ENCODE peak calls at places on chromosomes 5 and 9, in six cellular contexts. One of them, this sample, is unnamed.

GRCh38 chr9:114035221-114035844 is 42.8 kb downstream of the AMBP start:
- DNase-seq in CD8-positive, alpha-beta T cell: peak
- DNase-seq in endothelial cell of umbilical vein: no peak
- DNase-seq in dorsolateral prefrontal cortex: peak
- DNase-seq in suprapubic skin: peak
- DNase-seq in IMR-90: no peak
- DNase-seq in this sample: no peak

GRCh38 chr9:133661846-133662636 is 25.9 kb downstream of the DBH start:
- DNase-seq in CD8-positive, alpha-beta T cell: no peak
- DNase-seq in endothelial cell of umbilical vein: no peak
- DNase-seq in dorsolateral prefrontal cortex: no peak
- DNase-seq in suprapubic skin: no peak
- DNase-seq in IMR-90: no peak
- DNase-seq in this sample: no peak

GRCh38 chr9:96256800-96257199 is 45.2 kb downstream of the HSD17B3 start:
- DNase-seq in CD8-positive, alpha-beta T cell: no peak
- DNase-seq in endothelial cell of umbilical vein: peak
- DNase-seq in dorsolateral prefrontal cortex: no peak
- DNase-seq in suprapubic skin: no peak
- DNase-seq in IMR-90: peak
- DNase-seq in this sample: peak

GRCh38 chr9:128082173-128082572 is 14.1 kb downstream of the SLC25A25 start:
- DNase-seq in CD8-positive, alpha-beta T cell: no peak
- DNase-seq in endothelial cell of umbilical vein: no peak
- DNase-seq in dorsolateral prefrontal cortex: no peak
- DNase-seq in suprapubic skin: no peak
- DNase-seq in IMR-90: no peak
- DNase-seq in this sample: no peak

GRCh38 chr5:107538331-107539162 is 132.2 kb downstream of the EFNA5 start:
- DNase-seq in CD8-positive, alpha-beta T cell: no peak
- DNase-seq in endothelial cell of umbilical vein: no peak
- DNase-seq in dorsolateral prefrontal cortex: no peak
- DNase-seq in suprapubic skin: no peak
- DNase-seq in IMR-90: peak
- DNase-seq in this sample: no peak

GRCh38 chr9:98502976-98503325 is 205.8 kb downstream of the GABBR2 start:
- DNase-seq in CD8-positive, alpha-beta T cell: no peak
- DNase-seq in endothelial cell of umbilical vein: no peak
- DNase-seq in dorsolateral prefrontal cortex: no peak
- DNase-seq in suprapubic skin: no peak
- DNase-seq in IMR-90: peak
- DNase-seq in this sample: peak

GRCh38 chr9:118459832-118460425 is 755.7 kb downstream of the TLR4 start:
- DNase-seq in CD8-positive, alpha-beta T cell: no peak
- DNase-seq in endothelial cell of umbilical vein: no peak
- DNase-seq in dorsolateral prefrontal cortex: peak
- DNase-seq in suprapubic skin: no peak
- DNase-seq in IMR-90: no peak
- DNase-seq in this sample: no peak

GRCh38 chr5:181281077-181281983 is 20.4 kb upstream of the TRIM52 start:
- DNase-seq in CD8-positive, alpha-beta T cell: no peak
- DNase-seq in endothelial cell of umbilical vein: no peak
- DNase-seq in dorsolateral prefrontal cortex: no peak
- DNase-seq in suprapubic skin: no peak
- DNase-seq in IMR-90: no peak
- DNase-seq in this sample: no peak

GRCh38 chr5:138438003-138438723 is 694 bp upstream of the REEP2 start:
- DNase-seq in CD8-positive, alpha-beta T cell: no peak
- DNase-seq in endothelial cell of umbilical vein: no peak
- DNase-seq in dorsolateral prefrontal cortex: no peak
- DNase-seq in suprapubic skin: no peak
- DNase-seq in IMR-90: no peak
- DNase-seq in this sample: no peak

GRCh38 chr9:127142931-127143464 is 20.6 kb upstream of the ANGPTL2 start:
- DNase-seq in CD8-positive, alpha-beta T cell: no peak
- DNase-seq in endothelial cell of umbilical vein: no peak
- DNase-seq in dorsolateral prefrontal cortex: no peak
- DNase-seq in suprapubic skin: peak
- DNase-seq in IMR-90: no peak
- DNase-seq in this sample: no peak

GRCh38 chr5:78554595-78554994 is 94.0 kb downstream of the LHFPL2 start:
- DNase-seq in CD8-positive, alpha-beta T cell: no peak
- DNase-seq in endothelial cell of umbilical vein: no peak
- DNase-seq in dorsolateral prefrontal cortex: no peak
- DNase-seq in suprapubic skin: no peak
- DNase-seq in IMR-90: no peak
- DNase-seq in this sample: no peak

GRCh38 chr5:171622010-171622409 is 163.6 kb upstream of the SMIM23 start:
- DNase-seq in CD8-positive, alpha-beta T cell: no peak
- DNase-seq in endothelial cell of umbilical vein: no peak
- DNase-seq in dorsolateral prefrontal cortex: peak
- DNase-seq in suprapubic skin: no peak
- DNase-seq in IMR-90: no peak
- DNase-seq in this sample: no peak

GRCh38 chr5:71778678-71779276 is 59.7 kb downstream of the CARTPT start:
- DNase-seq in CD8-positive, alpha-beta T cell: no peak
- DNase-seq in endothelial cell of umbilical vein: no peak
- DNase-seq in dorsolateral prefrontal cortex: peak
- DNase-seq in suprapubic skin: no peak
- DNase-seq in IMR-90: peak
- DNase-seq in this sample: peak

GRCh38 chr5:67400752-67401151 is 204.2 kb upstream of the CD180 start:
- DNase-seq in CD8-positive, alpha-beta T cell: no peak
- DNase-seq in endothelial cell of umbilical vein: no peak
- DNase-seq in dorsolateral prefrontal cortex: no peak
- DNase-seq in suprapubic skin: no peak
- DNase-seq in IMR-90: no peak
- DNase-seq in this sample: no peak

GRCh38 chr5:67401166-67401565 is 204.6 kb upstream of the CD180 start:
- DNase-seq in CD8-positive, alpha-beta T cell: no peak
- DNase-seq in endothelial cell of umbilical vein: no peak
- DNase-seq in dorsolateral prefrontal cortex: no peak
- DNase-seq in suprapubic skin: no peak
- DNase-seq in IMR-90: no peak
- DNase-seq in this sample: no peak

GRCh38 chr5:67393211-67393610 is 196.6 kb upstream of the CD180 start:
- DNase-seq in CD8-positive, alpha-beta T cell: no peak
- DNase-seq in endothelial cell of umbilical vein: peak
- DNase-seq in dorsolateral prefrontal cortex: no peak
- DNase-seq in suprapubic skin: no peak
- DNase-seq in IMR-90: no peak
- DNase-seq in this sample: no peak

GRCh38 chr5:67396975-67397374 is 200.4 kb upstream of the CD180 start:
- DNase-seq in CD8-positive, alpha-beta T cell: no peak
- DNase-seq in endothelial cell of umbilical vein: no peak
- DNase-seq in dorsolateral prefrontal cortex: no peak
- DNase-seq in suprapubic skin: no peak
- DNase-seq in IMR-90: no peak
- DNase-seq in this sample: no peak

GRCh38 chr5:67395790-67396418 is 199.3 kb upstream of the CD180 start:
- DNase-seq in CD8-positive, alpha-beta T cell: no peak
- DNase-seq in endothelial cell of umbilical vein: no peak
- DNase-seq in dorsolateral prefrontal cortex: no peak
- DNase-seq in suprapubic skin: no peak
- DNase-seq in IMR-90: no peak
- DNase-seq in this sample: peak
- TF ChIP-seq CTCF in CD8-positive, alpha-beta T cell: no peak
- TF ChIP-seq CTCF in endothelial cell of umbilical vein: no peak
- TF ChIP-seq CTCF in dorsolateral prefrontal cortex: no peak
- TF ChIP-seq CTCF in suprapubic skin: no peak
- TF ChIP-seq CTCF in IMR-90: no peak
- TF ChIP-seq CTCF in this sample: peak

GRCh38 chr5:31853398-31854135 is 214.6 kb downstream of the PDZD2 start:
- DNase-seq in CD8-positive, alpha-beta T cell: no peak
- DNase-seq in endothelial cell of umbilical vein: no peak
- DNase-seq in dorsolateral prefrontal cortex: no peak
- DNase-seq in suprapubic skin: no peak
- DNase-seq in IMR-90: no peak
- DNase-seq in this sample: no peak
- H3K4me3 ChIP-seq in CD8-positive, alpha-beta T cell: no peak
- H3K4me3 ChIP-seq in endothelial cell of umbilical vein: no peak
- H3K4me3 ChIP-seq in dorsolateral prefrontal cortex: no peak
- H3K4me3 ChIP-seq in suprapubic skin: peak
- H3K4me3 ChIP-seq in IMR-90: no peak
- H3K4me3 ChIP-seq in this sample: no peak

GRCh38 chr5:143194713-143195112 is 208.8 kb downstream of the NR3C1 start:
- DNase-seq in CD8-positive, alpha-beta T cell: no peak
- DNase-seq in endothelial cell of umbilical vein: no peak
- DNase-seq in dorsolateral prefrontal cortex: no peak
- DNase-seq in suprapubic skin: no peak
- DNase-seq in IMR-90: no peak
- DNase-seq in this sample: no peak

GRCh38 chr5:143197260-143197656 is 206.2 kb downstream of the NR3C1 start:
- DNase-seq in CD8-positive, alpha-beta T cell: no peak
- DNase-seq in endothelial cell of umbilical vein: no peak
- DNase-seq in dorsolateral prefrontal cortex: no peak
- DNase-seq in suprapubic skin: no peak
- DNase-seq in IMR-90: peak
- DNase-seq in this sample: no peak

GRCh38 chr5:143195496-143195895 is 208.0 kb downstream of the NR3C1 start:
- DNase-seq in CD8-positive, alpha-beta T cell: no peak
- DNase-seq in endothelial cell of umbilical vein: no peak
- DNase-seq in dorsolateral prefrontal cortex: no peak
- DNase-seq in suprapubic skin: no peak
- DNase-seq in IMR-90: peak
- DNase-seq in this sample: peak

GRCh38 chr5:143198332-143198731 is 205.2 kb downstream of the NR3C1 start:
- DNase-seq in CD8-positive, alpha-beta T cell: no peak
- DNase-seq in endothelial cell of umbilical vein: no peak
- DNase-seq in dorsolateral prefrontal cortex: no peak
- DNase-seq in suprapubic skin: no peak
- DNase-seq in IMR-90: no peak
- DNase-seq in this sample: no peak

GRCh38 chr5:143196601-143197259 is 206.8 kb downstream of the NR3C1 start:
- DNase-seq in CD8-positive, alpha-beta T cell: no peak
- DNase-seq in endothelial cell of umbilical vein: no peak
- DNase-seq in dorsolateral prefrontal cortex: no peak
- DNase-seq in suprapubic skin: no peak
- DNase-seq in IMR-90: no peak
- DNase-seq in this sample: no peak
- TF ChIP-seq CTCF in CD8-positive, alpha-beta T cell: peak
- TF ChIP-seq CTCF in endothelial cell of umbilical vein: no peak
- TF ChIP-seq CTCF in dorsolateral prefrontal cortex: no peak
- TF ChIP-seq CTCF in suprapubic skin: no peak
- TF ChIP-seq CTCF in IMR-90: peak
- TF ChIP-seq CTCF in this sample: no peak

GRCh38 chr9:117413346-117414219 is 1.3 kb downstream of the ASTN2 start:
- DNase-seq in CD8-positive, alpha-beta T cell: no peak
- DNase-seq in endothelial cell of umbilical vein: no peak
- DNase-seq in dorsolateral prefrontal cortex: peak
- DNase-seq in suprapubic skin: no peak
- DNase-seq in IMR-90: no peak
- DNase-seq in this sample: no peak
- H3K4me3 ChIP-seq in CD8-positive, alpha-beta T cell: no peak
- H3K4me3 ChIP-seq in endothelial cell of umbilical vein: no peak
- H3K4me3 ChIP-seq in dorsolateral prefrontal cortex: peak
- H3K4me3 ChIP-seq in suprapubic skin: peak
- H3K4me3 ChIP-seq in IMR-90: no peak
- H3K4me3 ChIP-seq in this sample: no peak

This sample was measured in fibroblast of pulmonary artery.